ENCODE peak calls at places on chromosome 21, in nine cellular contexts. E is pons, X is DMS153, C is germinal center, Q is pancreas, H is left lobe of liver, G is NCI-H774, V is LoVo, I is psoas muscle. K is an unnamed sample.

GRCh38 chr21:36320421-36321324 is 676 bp downstream of the MORC3 start:
- DNase-seq in E (peak), X (peak), C (peak), Q (peak), H (peak), G (peak), V (peak), I (peak), K (no peak)

GRCh38 chr21:32346951-32347350 is 45.9 kb downstream of the URB1 start:
- DNase-seq in E (no peak), X (no peak), C (no peak), Q (no peak), H (peak), G (no peak), V (no peak), I (no peak), K (no peak)

GRCh38 chr21:37176716-37177115 is 90.4 kb downstream of the VPS26C start:
- DNase-seq in E (no peak), X (no peak), C (no peak), Q (no peak), H (no peak), G (no peak), V (no peak), I (no peak), K (no peak)

GRCh38 chr21:45286671-45287437 is 841 bp downstream of the POFUT2 start:
- DNase-seq in E (no peak), X (no peak), C (no peak), Q (no peak), H (peak), G (no peak), V (no peak), I (peak), K (no peak)

GRCh38 chr21:46183910-46184624 is at the start of gene SPATC1L:
- DNase-seq in E (peak), X (peak), C (peak), Q (peak), H (no peak), G (no peak), V (no peak), I (peak), K (no peak)

GRCh38 chr21:31660134-31660565 is 657 bp downstream of the SOD1 start:
- DNase-seq in E (peak), X (no peak), C (no peak), Q (no peak), H (no peak), G (no peak), V (peak), I (no peak), K (no peak)

GRCh38 chr21:41164981-41165650 is 2.8 kb upstream of the BACE2 start:
- DNase-seq in E (no peak), X (peak), C (no peak), Q (peak), H (no peak), G (no peak), V (peak), I (peak), K (peak)

GRCh38 chr21:32653326-32653901 is 41.2 kb upstream of the CFAP298 start:
- DNase-seq in E (no peak), X (no peak), C (peak), Q (no peak), H (no peak), G (no peak), V (peak), I (no peak), K (peak)

GRCh38 chr21:33682992-33683627 is 40.8 kb downstream of the ITSN1 start:
- DNase-seq in E (no peak), X (no peak), C (no peak), Q (no peak), H (no peak), G (no peak), V (peak), I (no peak), K (no peak)

GRCh38 chr21:45410865-45411809 is 6.2 kb downstream of the COL18A1 start:
- DNase-seq in E (no peak), X (no peak), C (no peak), Q (no peak), H (peak), G (no peak), V (no peak), I (peak), K (no peak)

GRCh38 chr21:35102488-35103407 is 53.6 kb upstream of the RUNX1 start:
- DNase-seq in E (peak), X (no peak), C (peak), Q (no peak), H (no peak), G (no peak), V (no peak), I (peak), K (no peak)

GRCh38 chr21:44958471-44959191 is 18.8 kb downstream of the SLX9 start:
- DNase-seq in E (peak), X (no peak), C (no peak), Q (peak), H (peak), G (no peak), V (no peak), I (peak), K (no peak)

GRCh38 chr21:33640697-33641338 is 723 bp downstream of the CRYZL1 start:
- DNase-seq in E (no peak), X (no peak), C (peak), Q (no peak), H (no peak), G (no peak), V (no peak), I (no peak), K (no peak)

GRCh38 chr21:41707231-41707988 is 59.4 kb downstream of the RIPK4 start:
- DNase-seq in E (no peak), X (peak), C (no peak), Q (no peak), H (no peak), G (no peak), V (peak), I (no peak), K (peak)

GRCh38 chr21:43991447-43991991 is 20.6 kb upstream of the TRAPPC10 start:
- DNase-seq in E (no peak), X (no peak), C (no peak), Q (no peak), H (no peak), G (no peak), V (no peak), I (no peak), K (no peak)

GRCh38 chr21:41771625-41771945 is 4.7 kb upstream of the RIPK4 start:
- DNase-seq in E (no peak), X (no peak), C (no peak), Q (no peak), H (no peak), G (no peak), V (no peak), I (no peak), K (no peak)

GRCh38 chr21:15895142-15896106 is 165.6 kb downstream of the USP25 start:
- DNase-seq in E (no peak), X (no peak), C (no peak), Q (no peak), H (no peak), G (no peak), V (no peak), I (no peak), K (no peak)

GRCh38 chr21:30935121-30935888 is 53.9 kb upstream of the KRTAP11-1 start:
- DNase-seq in E (no peak), X (no peak), C (no peak), Q (no peak), H (no peak), G (no peak), V (no peak), I (no peak), K (no peak)

GRCh38 chr21:38990424-38990794 is 184.7 kb downstream of the ETS2 start:
- DNase-seq in E (no peak), X (peak), C (no peak), Q (no peak), H (no peak), G (no peak), V (no peak), I (no peak), K (peak)

GRCh38 chr21:46063734-46064680 is 33.9 kb upstream of the COL6A2 start:
- DNase-seq in E (no peak), X (no peak), C (no peak), Q (no peak), H (peak), G (no peak), V (no peak), I (no peak), K (no peak)

GRCh38 chr21:25507522-25507921 is 99.8 kb downstream of the MRPL39 start:
- DNase-seq in E (no peak), X (no peak), C (peak), Q (no peak), H (no peak), G (no peak), V (no peak), I (no peak), K (no peak)

GRCh38 chr21:33708874-33709273 is 66.6 kb downstream of the ITSN1 start:
- DNase-seq in E (no peak), X (no peak), C (no peak), Q (no peak), H (no peak), G (no peak), V (no peak), I (no peak), K (no peak)

GRCh38 chr21:40155563-40155962 is 288.3 kb downstream of the PCP4 start:
- DNase-seq in E (no peak), X (no peak), C (no peak), Q (no peak), H (no peak), G (no peak), V (no peak), I (no peak), K (no peak)

GRCh38 chr21:44548381-44548780 is 2.9 kb downstream of the KRTAP10-2 start:
- DNase-seq in E (no peak), X (no peak), C (no peak), Q (no peak), H (no peak), G (no peak), V (no peak), I (no peak), K (no peak)

GRCh38 chr21:42107881-42108553 is 36.9 kb downstream of the UMODL1 start:
- DNase-seq in E (no peak), X (peak), C (peak), Q (peak), H (peak), G (peak), V (peak), I (peak), K (peak)

GRCh38 chr21:21029159-21029558 is 30.9 kb downstream of the NCAM2 start:
- DNase-seq in E (peak), X (no peak), C (no peak), Q (no peak), H (no peak), G (peak), V (no peak), I (no peak), K (no peak)

GRCh38 chr21:41425954-41426655 is at the start of gene MX1:
- DNase-seq in E (peak), X (peak), C (peak), Q (peak), H (peak), G (peak), V (peak), I (peak), K (peak)

GRCh38 chr21:28832013-28832714 is 160.5 kb downstream of the LTN1 start:
- DNase-seq in E (no peak), X (no peak), C (no peak), Q (no peak), H (no peak), G (no peak), V (no peak), I (no peak), K (no peak)

GRCh38 chr21:18744840-18745239 is 341.3 kb upstream of the TMPRSS15 start:
- DNase-seq in E (no peak), X (no peak), C (no peak), Q (no peak), H (no peak), G (no peak), V (no peak), I (no peak), K (no peak)

GRCh38 chr21:32143222-32143939 is 135.5 kb downstream of the MIS18A start:
- DNase-seq in E (no peak), X (no peak), C (no peak), Q (no peak), H (no peak), G (no peak), V (no peak), I (peak), K (no peak)

GRCh38 chr21:14602418-14602987 is 56.4 kb upstream of the SAMSN1 start:
- DNase-seq in E (peak), X (no peak), C (no peak), Q (no peak), H (no peak), G (no peak), V (no peak), I (no peak), K (no peak)

GRCh38 chr21:32523463-32523862 is 61.9 kb downstream of the TCP10L start:
- DNase-seq in E (no peak), X (no peak), C (no peak), Q (no peak), H (no peak), G (no peak), V (no peak), I (no peak), K (no peak)

GRCh38 chr21:42468511-42469131 is 27.4 kb downstream of the RSPH1 start:
- DNase-seq in E (no peak), X (no peak), C (no peak), Q (no peak), H (peak), G (no peak), V (peak), I (no peak), K (no peak)

GRCh38 chr21:46081022-46081861 is 16.7 kb upstream of the COL6A2 start:
- DNase-seq in E (no peak), X (no peak), C (no peak), Q (no peak), H (peak), G (no peak), V (no peak), I (no peak), K (no peak)

GRCh38 chr21:43287974-43288755 is 119.4 kb downstream of the CRYAA start:
- DNase-seq in E (no peak), X (peak), C (no peak), Q (peak), H (peak), G (no peak), V (no peak), I (peak), K (no peak)

GRCh38 chr21:38853421-38853919 is 47.7 kb downstream of the ETS2 start:
- DNase-seq in E (no peak), X (peak), C (no peak), Q (peak), H (peak), G (peak), V (peak), I (peak), K (peak)

GRCh38 chr21:15604424-15604823 is 125.4 kb upstream of the USP25 start:
- DNase-seq in E (no peak), X (no peak), C (no peak), Q (no peak), H (no peak), G (no peak), V (peak), I (no peak), K (no peak)

GRCh38 chr21:35020446-35020845 is 28.7 kb downstream of the RUNX1 start:
- DNase-seq in E (no peak), X (no peak), C (no peak), Q (no peak), H (no peak), G (no peak), V (no peak), I (no peak), K (no peak)